ENCODE peak calls at places on chromosome 1, in five cellular contexts. X is D341Med, Y is hypothalamus, M is fibroblast of mammary gland, H is Right ventricle myocardium superior. P is an unnamed sample.

GRCh38 chr1:233295775-233296322 is 324 bp upstream of the PCNX2 start:
- DNase-seq in X (no peak), Y (no peak), M (peak; percentile 49), H (no peak), P (peak; percentile 84)

GRCh38 chr1:227540170-227541098 is 22.9 kb upstream of the ZNF678 start:
- DNase-seq in X (no peak), Y (no peak), M (no peak), H (peak; percentile 33), P (no peak)

GRCh38 chr1:156638189-156638588 is 3.7 kb upstream of the BCAN start:
- DNase-seq in X (peak; percentile 32), Y (no peak), M (no peak), H (no peak), P (no peak)

GRCh38 chr1:17046043-17046657 is 7.7 kb downstream of the SDHB start:
- DNase-seq in X (peak; percentile 50), Y (no peak), M (peak; percentile 77), H (no peak), P (peak; percentile 86)

GRCh38 chr1:168786476-168787330 is 57.7 kb upstream of the DPT start:
- DNase-seq in X (no peak), Y (no peak), M (no peak), H (no peak), P (no peak)

GRCh38 chr1:55930931-55931271 is 648.5 kb downstream of the PLPP3 start:
- DNase-seq in X (no peak), Y (no peak), M (no peak), H (no peak), P (no peak)

GRCh38 chr1:153938996-153939395 is 7.5 kb downstream of the DENND4B start:
- DNase-seq in X (no peak), Y (no peak), M (no peak), H (no peak), P (no peak)

GRCh38 chr1:12348113-12348512 is 118.3 kb downstream of the VPS13D start:
- DNase-seq in X (no peak), Y (no peak), M (no peak), H (no peak), P (no peak)

GRCh38 chr1:218813247-218813646 is 360.4 kb upstream of the LYPLAL1 start:
- DNase-seq in X (no peak), Y (no peak), M (peak; percentile 69), H (no peak), P (peak; percentile 29)

GRCh38 chr1:233843523-233844204 is 60.8 kb upstream of the SLC35F3 start:
- DNase-seq in X (no peak), Y (no peak), M (no peak), H (no peak), P (no peak)

GRCh38 chr1:99696616-99697015 is 50.7 kb downstream of the PALMD start:
- DNase-seq in X (no peak), Y (no peak), M (no peak), H (no peak), P (no peak)

GRCh38 chr1:204073837-204074273 is 940 bp downstream of the SOX13 start:
- DNase-seq in X (peak; percentile 62), Y (no peak), M (peak; percentile 12), H (peak; percentile 59), P (peak; percentile 62)

GRCh38 chr1:78755986-78756385 is 106.4 kb downstream of the IFI44 start:
- DNase-seq in X (no peak), Y (no peak), M (no peak), H (no peak), P (no peak)

GRCh38 chr1:25198731-25199231 is 33.5 kb downstream of the SYF2 start:
- DNase-seq in X (peak; percentile 69), Y (peak; percentile 73), M (no peak), H (peak; percentile 62), P (peak; percentile 85)

GRCh38 chr1:34066921-34067603 is 98.0 kb downstream of the CSMD2 start:
- DNase-seq in X (no peak), Y (no peak), M (peak; percentile 73), H (no peak), P (peak; percentile 97)